ENCODE peak calls at places on chromosomes 11 and 22, in nine cellular contexts. B, W, X, C, P, Q, T, J and R are unnamed samples.
A peak's percentile ranks its signal among the peaks of the same experiment; 100 is the strongest.

GRCh38 chr11:74846770-74847169 is 98.1 kb downstream of the RNF169 start:
- DNase-seq in B (no peak), W (no peak), X (no peak), C (no peak), P (no peak), Q (no peak), T (no peak), J (no peak), R (no peak)

GRCh38 chr11:124240621-124241397 is at the start of gene OR8G1:
- DNase-seq in B (no peak), W (no peak), X (no peak), C (no peak), P (no peak), Q (no peak), T (no peak), J (no peak), R (no peak)

GRCh38 chr22:20783844-20784723 is 10.2 kb downstream of the SERPIND1 start:
- DNase-seq in B (peak; percentile 76), W (no peak), X (peak; percentile 35), C (peak; percentile 66), P (peak; percentile 16), Q (no peak), T (peak; percentile 74), J (peak; percentile 77), R (no peak)

GRCh38 chr11:44032304-44033085 is 15.3 kb upstream of the ACCSL start:
- DNase-seq in B (peak; percentile 67), W (peak; percentile 66), X (no peak), C (no peak), P (no peak), Q (peak; percentile 77), T (peak; percentile 72), J (no peak), R (no peak)

GRCh38 chr11:5288912-5289525 is 12.7 kb downstream of the OR51B4 start:
- DNase-seq in B (no peak), W (no peak), X (peak; percentile 33), C (no peak), P (no peak), Q (no peak), T (peak; percentile 44), J (no peak), R (no peak)

GRCh38 chr11:72760543-72761400 is 8.6 kb upstream of the ARAP1 start:
- DNase-seq in B (peak; percentile 35), W (no peak), X (no peak), C (no peak), P (no peak), Q (no peak), T (peak; percentile 84), J (no peak), R (peak; percentile 35)

GRCh38 chr22:18067548-18068341 is 10.0 kb upstream of the PEX26 start:
- DNase-seq in B (no peak), W (no peak), X (no peak), C (no peak), P (no peak), Q (no peak), T (no peak), J (no peak), R (peak; percentile 64)

GRCh38 chr11:46144741-46145140 is 23.5 kb upstream of the PHF21A start:
- DNase-seq in B (no peak), W (no peak), X (no peak), C (no peak), P (no peak), Q (no peak), T (no peak), J (no peak), R (no peak)

GRCh38 chr22:19002684-19003038 is 66.6 kb upstream of the PRODH start:
- DNase-seq in B (no peak), W (no peak), X (no peak), C (no peak), P (no peak), Q (no peak), T (no peak), J (no peak), R (no peak)

GRCh38 chr22:43891360-43892182 is at the start of gene PNPLA5:
- DNase-seq in B (no peak), W (peak; percentile 40), X (no peak), C (no peak), P (no peak), Q (no peak), T (peak; percentile 38), J (no peak), R (no peak)

GRCh38 chr11:67732045-67732787 is 57.8 kb upstream of the ALDH3B2 start:
- DNase-seq in B (no peak), W (peak; percentile 51), X (no peak), C (peak; percentile 8), P (peak; percentile 24), Q (no peak), T (no peak), J (no peak), R (peak; percentile 23)

GRCh38 chr11:67312187-67313021 is 9.1 kb downstream of the SSH3 start:
- DNase-seq in B (no peak), W (no peak), X (peak; percentile 95), C (peak; percentile 81), P (peak; percentile 40), Q (no peak), T (no peak), J (no peak), R (no peak)

GRCh38 chr11:34542085-34542484 is 28.5 kb upstream of the ELF5 start:
- DNase-seq in B (no peak), W (no peak), X (no peak), C (no peak), P (no peak), Q (no peak), T (no peak), J (no peak), R (no peak)

GRCh38 chr11:47907499-47907898 is 59.3 kb upstream of the NUP160 start:
- DNase-seq in B (peak; percentile 86), W (no peak), X (no peak), C (no peak), P (no peak), Q (no peak), T (peak; percentile 37), J (no peak), R (peak; percentile 47)

GRCh38 chr11:106231591-106231990 is 154.1 kb downstream of the AASDHPPT start:
- DNase-seq in B (peak; percentile 56), W (no peak), X (peak; percentile 17), C (no peak), P (no peak), Q (no peak), T (peak; percentile 13), J (no peak), R (peak; percentile 4)

GRCh38 chr11:47220401-47220821 is 5.6 kb downstream of the DDB2 start:
- DNase-seq in B (peak; percentile 82), W (no peak), X (no peak), C (no peak), P (no peak), Q (peak; percentile 6), T (peak; percentile 82), J (no peak), R (no peak)

GRCh38 chr11:88170680-88171079 is 4.6 kb downstream of the RAB38 start:
- DNase-seq in B (no peak), W (no peak), X (no peak), C (no peak), P (no peak), Q (no peak), T (no peak), J (no peak), R (no peak)

GRCh38 chr11:4430060-4430459 is 19.0 kb upstream of the OR52K2 start:
- DNase-seq in B (no peak), W (no peak), X (no peak), C (peak; percentile 80), P (no peak), Q (no peak), T (no peak), J (no peak), R (no peak)

GRCh38 chr11:14358729-14359439 is at the start of gene RRAS2:
- DNase-seq in B (peak; percentile 83), W (peak; percentile 89), X (peak; percentile 69), C (peak; percentile 84), P (peak; percentile 73), Q (peak; percentile 88), T (peak; percentile 65), J (peak; percentile 52), R (peak; percentile 81)

DNA sequence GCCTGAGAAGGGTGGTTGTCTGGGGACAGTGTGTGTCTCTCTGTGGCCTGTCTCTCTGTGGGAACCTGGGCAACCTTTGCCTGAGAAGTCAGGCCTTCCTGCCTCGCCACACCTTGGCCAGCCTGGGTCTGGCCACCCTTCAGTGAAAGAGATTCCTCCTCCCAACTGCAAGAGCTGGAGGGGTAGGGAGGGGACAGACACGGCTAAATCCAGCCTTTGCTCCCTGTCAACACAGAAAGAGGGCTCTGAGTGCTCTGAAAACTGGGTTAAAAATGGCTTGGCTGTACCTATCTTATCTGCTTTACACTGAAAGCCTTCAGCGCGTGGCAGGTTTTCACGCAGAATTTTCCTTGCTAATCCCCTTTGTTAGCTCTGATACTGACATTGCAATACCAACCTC is 163.8 kb downstream of the DSCAML1 start:
- DNase-seq in B (no peak), W (no peak), X (no peak), C (no peak), P (no peak), Q (no peak), T (no peak), J (no peak), R (no peak)
- H3K27me3 ChIP-seq in B (no peaks in the 10 kb centered on the region), W (no peaks in the 10 kb centered on the region), X (no peaks in the 10 kb centered on the region), C (no peaks in the 10 kb centered on the region), P (no peaks in the 10 kb centered on the region), Q (no peaks in the 10 kb centered on the region), T (peaks cover 9% of the 10 kb centered on the region), J (no peaks in the 10 kb centered on the region), R (no peaks in the 10 kb centered on the region)

GRCh38 chr11:70675697-70676374 is 277.5 kb downstream of the CTTN start:
- DNase-seq in B (no peak), W (no peak), X (no peak), C (peak; percentile 63), P (no peak), Q (no peak), T (no peak), J (no peak), R (no peak)
- H3K9me3 ChIP-seq in B (no peaks in the 10 kb centered on the region), W (no peaks in the 10 kb centered on the region), X (no peaks in the 10 kb centered on the region), C (no peaks in the 10 kb centered on the region), P (no peaks in the 10 kb centered on the region), Q (no peaks in the 10 kb centered on the region), T (no peaks in the 10 kb centered on the region), J (no peaks in the 10 kb centered on the region), R (no peaks in the 10 kb centered on the region)

DNA sequence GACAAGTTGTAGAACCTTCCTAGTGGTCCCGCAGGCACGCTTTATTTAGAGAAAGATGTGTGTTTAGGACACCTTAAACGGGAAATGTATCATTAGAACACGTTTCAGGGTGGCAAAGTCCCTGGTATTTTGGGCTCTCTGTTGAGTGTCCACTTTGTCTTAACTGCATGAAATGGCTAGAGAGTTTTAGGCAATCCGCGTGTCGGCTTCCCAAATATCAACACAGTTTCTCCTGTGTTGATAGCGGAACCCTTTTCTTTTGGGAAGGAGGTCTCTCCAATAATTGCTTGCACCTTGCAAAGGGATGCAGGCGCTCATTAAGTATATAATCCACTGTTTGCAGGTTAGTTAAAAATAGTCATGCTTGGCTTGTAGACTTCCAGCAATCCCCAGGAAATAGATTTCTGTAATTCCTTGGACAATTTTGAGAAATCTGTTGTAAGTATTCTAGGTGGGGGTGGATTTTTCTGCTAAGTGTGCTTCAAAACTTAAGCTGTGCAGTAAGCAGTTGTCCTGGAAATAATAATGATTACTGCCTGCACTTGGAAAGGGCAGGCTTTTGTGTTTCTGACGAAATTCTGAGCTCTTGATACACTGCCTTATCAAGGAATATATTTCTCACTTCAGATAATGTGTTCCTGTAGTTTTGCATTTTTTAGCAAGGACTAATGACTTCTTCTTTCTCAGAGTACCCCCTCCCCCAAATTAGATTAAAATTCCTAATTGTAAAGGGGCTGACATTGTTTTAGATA is 120.1 kb downstream of the HIPK3 start:
- DNase-seq in B (peak; percentile 37), W (no peak), X (no peak), C (no peak), P (no peak), Q (no peak), T (peak; percentile 19), J (no peak), R (no peak)
- H3K27me3 ChIP-seq in B (peaks cover 55% of the 10 kb centered on the region), W (no peaks in the 10 kb centered on the region), X (no peaks in the 10 kb centered on the region), C (peaks cover 23% of the 10 kb centered on the region), P (peaks cover 47% of the 10 kb centered on the region), Q (peaks cover 25% of the 10 kb centered on the region), T (peaks cover 2% of the 10 kb centered on the region), J (no peaks in the 10 kb centered on the region), R (peaks cover 6% of the 10 kb centered on the region)

GRCh38 chr22:48140261-48140660 is 1377.8 kb downstream of the TBC1D22A start:
- DNase-seq in B (no peak), W (no peak), X (no peak), C (no peak), P (no peak), Q (no peak), T (no peak), J (no peak), R (no peak)
- H3K9me3 ChIP-seq in B (no peaks in the 10 kb centered on the region), W (no peaks in the 10 kb centered on the region), X (peaks cover 53% of the 10 kb centered on the region), C (no peaks in the 10 kb centered on the region), P (no peaks in the 10 kb centered on the region), Q (no peaks in the 10 kb centered on the region), T (peaks cover 56% of the 10 kb centered on the region), J (no peaks in the 10 kb centered on the region), R (no peaks in the 10 kb centered on the region)